ENCODE peak calls at places on chromosomes 5 and 9, in five cellular contexts. Q, P, O, Y and B are unnamed samples.

GRCh38 chr9:117926031-117926655 is 221.9 kb downstream of the TLR4 start:
- DNase-seq in Q (no peak), P (no peak), O (no peak), Y (no peak), B (no peak)

GRCh38 chr5:174717826-174718455 is 6.4 kb upstream of the MSX2 start:
- DNase-seq in Q (no peak), P (no peak), O (no peak), Y (no peak), B (no peak)

GRCh38 chr9:68704804-68705635 is at the start of gene PIP5K1B:
- DNase-seq in Q (peak), P (no peak), O (peak), Y (peak), B (peak)

GRCh38 chr5:159971931-159972461 is 36.9 kb upstream of the TTC1 start:
- DNase-seq in Q (no peak), P (no peak), O (no peak), Y (peak), B (no peak)

GRCh38 chr9:111938427-111938800 is 41.8 kb downstream of the UGCG start:
- DNase-seq in Q (no peak), P (no peak), O (no peak), Y (no peak), B (no peak)

GRCh38 chr5:131635755-131636479 is 888 bp upstream of the RAPGEF6 start:
- DNase-seq in Q (no peak), P (peak), O (no peak), Y (no peak), B (no peak)

GRCh38 chr5:73975855-73976254 is 349.9 kb downstream of the ARHGEF28 start:
- DNase-seq in Q (no peak), P (no peak), O (no peak), Y (no peak), B (no peak)

GRCh38 chr9:91247278-91247677 is 114.4 kb downstream of the AUH start:
- DNase-seq in Q (no peak), P (no peak), O (no peak), Y (no peak), B (no peak)

GRCh38 chr9:104868687-104869404 is 59.1 kb downstream of the ABCA1 start:
- DNase-seq in Q (peak), P (no peak), O (no peak), Y (peak), B (no peak)

GRCh38 chr9:93252116-93252780 is 68.3 kb downstream of the WNK2 start:
- DNase-seq in Q (no peak), P (no peak), O (no peak), Y (no peak), B (no peak)

GRCh38 chr5:179596421-179596820 is 27.1 kb downstream of the HNRNPH1 start:
- DNase-seq in Q (no peak), P (no peak), O (no peak), Y (no peak), B (no peak)

GRCh38 chr9:35910613-35911488 is 1.6 kb downstream of the SPAAR start:
- DNase-seq in Q (peak), P (peak), O (no peak), Y (peak), B (no peak)

GRCh38 chr5:85293139-85293785 is 908.6 kb upstream of the EDIL3 start:
- DNase-seq in Q (peak), P (no peak), O (no peak), Y (no peak), B (no peak)

GRCh38 chr5:69367697-69368279 is 1.5 kb downstream of the AK6 start:
- DNase-seq in Q (no peak), P (no peak), O (no peak), Y (no peak), B (no peak)

GRCh38 chr9:613771-614347 is 227.6 kb upstream of the DMRT1 start:
- DNase-seq in Q (peak), P (peak), O (peak), Y (peak), B (peak)